ENCODE peak calls at places on chromosomes 6 and 20, in eight cellular contexts. One of them, this sample, is unnamed.

GRCh38 chr20:20956586-20956985 is 149.6 kb downstream of the LINC00237 start:
- DNase-seq in WTC11: no peak
- DNase-seq in HepG2: no peak
- DNase-seq in A549: no peak
- DNase-seq in K562: no peak
- DNase-seq in GM12878: no peak
- DNase-seq in IMR-90: no peak
- DNase-seq in H1: no peak
- DNase-seq in this sample: no peak

GRCh38 chr6:145808239-145808638 is 6.4 kb downstream of the FBXO30 start:
- DNase-seq in HepG2: no peak
- DNase-seq in WTC11: no peak
- DNase-seq in GM12878: no peak
- DNase-seq in IMR-90: peak; percentile 9
- DNase-seq in A549: no peak
- DNase-seq in H1: no peak
- DNase-seq in K562: no peak
- DNase-seq in this sample: no peak

GRCh38 chr20:25270829-25271251 is 23.0 kb downstream of the PYGB start:
- DNase-seq in GM12878: no peak
- DNase-seq in K562: no peak
- DNase-seq in HepG2: no peak
- DNase-seq in WTC11: peak; percentile 3
- DNase-seq in H1: no peak
- DNase-seq in A549: no peak
- DNase-seq in IMR-90: no peak
- DNase-seq in this sample: no peak

GRCh38 chr20:38748863-38749153 is 548 bp downstream of the ACTR5 start:
- DNase-seq in HepG2: no peak
- DNase-seq in A549: peak; percentile 15
- DNase-seq in H1: no peak
- DNase-seq in IMR-90: no peak
- DNase-seq in WTC11: no peak
- DNase-seq in GM12878: no peak
- DNase-seq in K562: no peak
- DNase-seq in this sample: no peak

GRCh38 chr20:47075263-47075662 is 180.6 kb downstream of the EYA2 start:
- DNase-seq in GM12878: no peak
- DNase-seq in H1: no peak
- DNase-seq in HepG2: no peak
- DNase-seq in WTC11: no peak
- DNase-seq in A549: no peak
- DNase-seq in K562: no peak
- DNase-seq in IMR-90: no peak
- DNase-seq in this sample: no peak

GRCh38 chr6:44233560-44234100 is 10.2 kb downstream of the SLC29A1 start:
- DNase-seq in A549: no peak
- DNase-seq in HepG2: no peak
- DNase-seq in H1: no peak
- DNase-seq in IMR-90: no peak
- DNase-seq in GM12878: no peak
- DNase-seq in K562: no peak
- DNase-seq in WTC11: no peak
- DNase-seq in this sample: peak; percentile 62

GRCh38 chr6:70474751-70475150 is 61.4 kb downstream of the FAM135A start:
- DNase-seq in K562: peak; percentile 8
- DNase-seq in GM12878: no peak
- DNase-seq in WTC11: no peak
- DNase-seq in H1: peak; percentile 15
- DNase-seq in HepG2: peak; percentile 4
- DNase-seq in A549: no peak
- DNase-seq in IMR-90: peak; percentile 62
- DNase-seq in this sample: no peak

GRCh38 chr6:19860235-19860877 is 23.2 kb downstream of the ID4 start:
- DNase-seq in K562: no peak
- DNase-seq in A549: no peak
- DNase-seq in H1: no peak
- DNase-seq in IMR-90: no peak
- DNase-seq in WTC11: no peak
- DNase-seq in HepG2: no peak
- DNase-seq in GM12878: no peak
- DNase-seq in this sample: no peak

GRCh38 chr6:39847216-39847615 is 55.0 kb downstream of the DAAM2 start:
- DNase-seq in IMR-90: no peak
- DNase-seq in K562: no peak
- DNase-seq in HepG2: no peak
- DNase-seq in A549: no peak
- DNase-seq in GM12878: no peak
- DNase-seq in WTC11: peak; percentile 21
- DNase-seq in H1: no peak
- DNase-seq in this sample: no peak

GRCh38 chr6:108966855-108967755 is 118.9 kb downstream of the ARMC2 start:
- DNase-seq in H1: no peak
- DNase-seq in K562: no peak
- DNase-seq in IMR-90: peak; percentile 60
- DNase-seq in HepG2: peak; percentile 43
- DNase-seq in WTC11: peak; percentile 47
- DNase-seq in GM12878: no peak
- DNase-seq in A549: no peak
- DNase-seq in this sample: peak; percentile 47
- TF ChIP-seq USF2 in H1: no peak
- TF ChIP-seq USF2 in K562: no peak
- TF ChIP-seq USF2 in IMR-90: no peak
- TF ChIP-seq USF2 in HepG2: no peak
- TF ChIP-seq USF2 in WTC11: no peak
- TF ChIP-seq USF2 in GM12878: no peak
- TF ChIP-seq USF2 in A549: no peak
- TF ChIP-seq USF2 in this sample: no peak

GRCh38 chr6:122778961-122779671 is 400 bp upstream of the FABP7 start:
- DNase-seq in H1: no peak
- DNase-seq in IMR-90: no peak
- DNase-seq in HepG2: no peak
- DNase-seq in WTC11: peak; percentile 45
- DNase-seq in K562: no peak
- DNase-seq in GM12878: no peak
- DNase-seq in A549: no peak
- DNase-seq in this sample: no peak
- TF ChIP-seq USF2 in H1: no peak
- TF ChIP-seq USF2 in IMR-90: no peak
- TF ChIP-seq USF2 in HepG2: no peak
- TF ChIP-seq USF2 in WTC11: no peak
- TF ChIP-seq USF2 in K562: no peak
- TF ChIP-seq USF2 in GM12878: no peak
- TF ChIP-seq USF2 in A549: no peak
- TF ChIP-seq USF2 in this sample: no peak

DNA sequence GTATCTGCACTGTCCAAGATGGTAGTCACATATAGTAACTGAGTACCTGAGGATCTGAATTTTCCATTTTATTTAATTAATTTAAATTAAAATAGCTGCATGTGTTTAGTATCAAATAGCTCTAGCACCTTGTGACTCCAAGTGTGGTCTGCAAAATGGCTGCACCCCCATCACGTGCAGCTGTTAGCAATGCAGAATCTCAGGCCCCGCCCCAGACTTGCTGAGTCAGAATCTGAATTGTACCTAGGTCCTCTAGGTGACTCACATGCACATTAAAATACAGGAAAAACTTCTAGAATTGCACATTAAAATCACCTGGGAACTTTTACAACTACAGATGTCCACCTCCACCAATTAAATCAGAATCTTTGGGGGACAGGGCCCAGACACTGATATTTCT is 19.2 kb upstream of the FAM83C start:
- DNase-seq in GM12878: no peak
- DNase-seq in A549: peak; percentile 69
- DNase-seq in H1: no peak
- DNase-seq in HepG2: no peak
- DNase-seq in IMR-90: peak; percentile 77
- DNase-seq in WTC11: no peak
- DNase-seq in K562: no peak
- DNase-seq in this sample: no peak
- TF ChIP-seq USF2 in GM12878: no peak
- TF ChIP-seq USF2 in A549: peak; percentile 85
- TF ChIP-seq USF2 in H1: no peak
- TF ChIP-seq USF2 in HepG2: no peak
- TF ChIP-seq USF2 in IMR-90: peak; percentile 89
- TF ChIP-seq USF2 in WTC11: no peak
- TF ChIP-seq USF2 in K562: peak; percentile 84
- TF ChIP-seq USF2 in this sample: no peak

DNA sequence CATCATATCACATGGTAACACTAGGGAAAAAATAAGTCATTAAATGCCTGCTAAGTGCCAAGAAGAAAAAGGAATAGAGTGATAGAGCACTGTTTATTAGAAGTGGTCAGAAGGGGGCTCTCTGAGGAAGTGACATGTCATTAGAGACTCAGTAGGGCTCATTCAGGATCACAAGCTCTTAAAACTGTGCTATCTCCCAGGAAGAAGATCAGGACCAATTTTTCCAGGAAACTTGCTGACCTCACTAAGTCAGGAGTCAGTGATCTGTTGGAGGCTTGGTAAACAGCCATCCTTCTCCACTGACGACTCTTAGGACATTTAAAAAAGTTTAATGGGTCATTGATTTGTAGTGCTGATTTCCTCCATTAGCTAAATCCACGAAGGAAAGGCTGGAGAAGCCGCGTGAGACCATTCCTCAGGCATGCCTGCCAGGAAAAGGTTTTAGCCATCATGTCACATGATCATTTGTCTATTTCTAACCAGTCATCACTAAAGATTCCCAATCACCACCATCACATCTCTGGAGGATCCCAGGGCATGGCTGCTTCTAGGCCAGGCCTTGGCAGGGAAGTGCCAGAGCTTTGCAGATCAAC is 5.9 kb upstream of the PTPN1 start:
- DNase-seq in H1: no peak
- DNase-seq in WTC11: no peak
- DNase-seq in GM12878: no peak
- DNase-seq in A549: no peak
- DNase-seq in HepG2: peak; percentile 37
- DNase-seq in IMR-90: no peak
- DNase-seq in K562: peak; percentile 45
- DNase-seq in this sample: no peak
- TF ChIP-seq USF2 in H1: no peak
- TF ChIP-seq USF2 in WTC11: no peak
- TF ChIP-seq USF2 in GM12878: no peak
- TF ChIP-seq USF2 in A549: no peak
- TF ChIP-seq USF2 in HepG2: no peak
- TF ChIP-seq USF2 in IMR-90: peak; percentile 32
- TF ChIP-seq USF2 in K562: no peak
- TF ChIP-seq USF2 in this sample: no peak

DNA sequence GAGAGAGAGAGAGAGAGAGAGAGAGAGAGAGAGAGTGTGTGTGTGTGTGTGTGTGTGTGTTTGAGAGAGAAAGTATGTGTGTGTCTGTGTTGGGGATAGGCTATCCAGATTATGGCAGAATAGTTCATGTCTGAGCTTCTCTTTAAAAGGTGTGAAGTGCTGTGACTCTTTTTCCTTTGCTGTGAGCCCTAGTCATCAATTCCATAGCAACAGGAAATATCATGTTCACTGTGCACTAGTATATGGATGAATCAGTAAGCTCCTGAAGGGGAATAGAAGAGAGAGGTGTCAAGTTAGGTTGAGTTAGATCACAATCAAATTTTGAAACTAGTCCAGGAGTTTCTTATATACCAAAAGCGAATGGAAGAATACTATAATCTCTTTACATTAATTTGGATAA is 318.7 kb downstream of the RFPL4B start:
- DNase-seq in K562: no peak
- DNase-seq in HepG2: no peak
- DNase-seq in A549: no peak
- DNase-seq in GM12878: no peak
- DNase-seq in H1: no peak
- DNase-seq in IMR-90: peak; percentile 77
- DNase-seq in WTC11: no peak
- DNase-seq in this sample: no peak
- TF ChIP-seq USF2 in K562: no peak
- TF ChIP-seq USF2 in HepG2: no peak
- TF ChIP-seq USF2 in A549: no peak
- TF ChIP-seq USF2 in GM12878: no peak
- TF ChIP-seq USF2 in H1: no peak
- TF ChIP-seq USF2 in IMR-90: no peak
- TF ChIP-seq USF2 in WTC11: no peak
- TF ChIP-seq USF2 in this sample: no peak

DNA sequence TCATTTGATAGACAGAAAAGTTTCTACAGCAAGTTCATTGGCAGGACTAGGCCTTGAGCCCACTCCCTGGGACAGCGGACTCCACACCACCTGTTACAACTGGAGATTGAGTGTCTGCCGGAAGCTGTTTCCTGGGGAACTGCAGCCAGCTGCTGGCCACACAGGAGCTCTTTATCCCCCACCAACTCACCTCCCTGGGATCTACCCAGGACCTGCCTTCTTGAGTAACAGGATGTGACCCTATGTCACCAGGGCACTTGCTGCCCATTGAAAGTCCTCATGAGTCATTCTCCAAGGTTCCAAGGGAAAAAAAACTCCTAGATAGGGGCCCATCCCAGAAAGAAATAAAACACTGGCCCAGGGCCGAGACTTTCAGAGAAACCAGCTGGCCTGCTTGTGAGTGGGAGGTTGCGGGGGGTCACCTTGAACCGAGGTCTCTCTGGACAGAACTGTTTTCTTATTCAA is 37.4 kb upstream of the SLC9A8 start:
- DNase-seq in WTC11: peak; percentile 23
- DNase-seq in K562: peak; percentile 50
- DNase-seq in IMR-90: peak; percentile 72
- DNase-seq in HepG2: peak; percentile 96
- DNase-seq in H1: peak; percentile 44
- DNase-seq in GM12878: no peak
- DNase-seq in A549: peak; percentile 90
- DNase-seq in this sample: no peak
- TF ChIP-seq USF2 in WTC11: no peak
- TF ChIP-seq USF2 in K562: no peak
- TF ChIP-seq USF2 in IMR-90: no peak
- TF ChIP-seq USF2 in HepG2: no peak
- TF ChIP-seq USF2 in H1: no peak
- TF ChIP-seq USF2 in GM12878: no peak
- TF ChIP-seq USF2 in A549: no peak
- TF ChIP-seq USF2 in this sample: no peak

GRCh38 chr20:63819224-63819917 is 11.7 kb downstream of the ZBTB46 start:
- DNase-seq in HepG2: peak; percentile 72
- DNase-seq in H1: no peak
- DNase-seq in A549: peak; percentile 52
- DNase-seq in GM12878: no peak
- DNase-seq in WTC11: no peak
- DNase-seq in K562: peak; percentile 61
- DNase-seq in IMR-90: peak; percentile 45
- DNase-seq in this sample: no peak
- TF ChIP-seq USF2 in HepG2: no peak
- TF ChIP-seq USF2 in H1: no peak
- TF ChIP-seq USF2 in A549: no peak
- TF ChIP-seq USF2 in GM12878: no peak
- TF ChIP-seq USF2 in WTC11: no peak
- TF ChIP-seq USF2 in K562: peak; percentile 11
- TF ChIP-seq USF2 in IMR-90: no peak
- TF ChIP-seq USF2 in this sample: no peak

GRCh38 chr20:61560361-61560853 is 308.3 kb downstream of the CDH4 start:
- DNase-seq in A549: peak; percentile 42
- DNase-seq in K562: peak; percentile 57
- DNase-seq in HepG2: no peak
- DNase-seq in GM12878: no peak
- DNase-seq in H1: peak; percentile 25
- DNase-seq in WTC11: peak; percentile 80
- DNase-seq in IMR-90: peak; percentile 42
- DNase-seq in this sample: no peak
- TF ChIP-seq USF2 in A549: no peak
- TF ChIP-seq USF2 in K562: no peak
- TF ChIP-seq USF2 in HepG2: no peak
- TF ChIP-seq USF2 in GM12878: no peak
- TF ChIP-seq USF2 in H1: no peak
- TF ChIP-seq USF2 in WTC11: no peak
- TF ChIP-seq USF2 in IMR-90: peak; percentile 32
- TF ChIP-seq USF2 in this sample: no peak